ENCODE peak calls at places on chromosome 10, in five cellular contexts. One of them, this sample, is unnamed.

GRCh38 chr10:96585726-96586418 is 940 bp downstream of the TM9SF3 start:
- DNase-seq in stomach: no peak
- DNase-seq in A549: no peak
- DNase-seq in CD8-positive, alpha-beta T cell: no peak
- DNase-seq in HepG2: no peak
- DNase-seq in this sample: peak; percentile 85

GRCh38 chr10:110269641-110270318 is 34.9 kb downstream of the SMNDC1 start:
- DNase-seq in stomach: peak; percentile 28
- DNase-seq in A549: no peak
- DNase-seq in CD8-positive, alpha-beta T cell: no peak
- DNase-seq in HepG2: peak; percentile 59
- DNase-seq in this sample: no peak

GRCh38 chr10:132240156-132240555 is 53.4 kb downstream of the DPYSL4 start:
- DNase-seq in stomach: no peak
- DNase-seq in A549: no peak
- DNase-seq in CD8-positive, alpha-beta T cell: no peak
- DNase-seq in HepG2: no peak
- DNase-seq in this sample: no peak

GRCh38 chr10:60310746-60311145 is 78.9 kb downstream of the ANK3 start:
- DNase-seq in stomach: no peak
- DNase-seq in A549: no peak
- DNase-seq in CD8-positive, alpha-beta T cell: no peak
- DNase-seq in HepG2: no peak
- DNase-seq in this sample: no peak

GRCh38 chr10:29950391-29950790 is 109.0 kb downstream of the JCAD start:
- DNase-seq in stomach: no peak
- DNase-seq in A549: no peak
- DNase-seq in CD8-positive, alpha-beta T cell: no peak
- DNase-seq in HepG2: no peak
- DNase-seq in this sample: no peak

GRCh38 chr10:2949948-2950354 is 117.4 kb upstream of the PFKP start:
- DNase-seq in stomach: no peak
- DNase-seq in A549: peak; percentile 27
- DNase-seq in CD8-positive, alpha-beta T cell: no peak
- DNase-seq in HepG2: no peak
- DNase-seq in this sample: no peak

GRCh38 chr10:6009159-6009558 is 31.8 kb upstream of the IL15RA start:
- DNase-seq in stomach: no peak
- DNase-seq in A549: no peak
- DNase-seq in CD8-positive, alpha-beta T cell: no peak
- DNase-seq in HepG2: no peak
- DNase-seq in this sample: no peak

GRCh38 chr10:72730462-72730861 is 38.5 kb downstream of the MCU start:
- DNase-seq in stomach: no peak
- DNase-seq in A549: no peak
- DNase-seq in CD8-positive, alpha-beta T cell: no peak
- DNase-seq in HepG2: no peak
- DNase-seq in this sample: peak; percentile 43

GRCh38 chr10:15378569-15378968 is 7.5 kb upstream of the FAM171A1 start:
- DNase-seq in stomach: no peak
- DNase-seq in A549: no peak
- DNase-seq in CD8-positive, alpha-beta T cell: no peak
- DNase-seq in HepG2: no peak
- DNase-seq in this sample: no peak

GRCh38 chr10:108052981-108053380 is 888.5 kb upstream of the SORCS1 start:
- DNase-seq in stomach: no peak
- DNase-seq in A549: no peak
- DNase-seq in CD8-positive, alpha-beta T cell: no peak
- DNase-seq in HepG2: no peak
- DNase-seq in this sample: no peak

GRCh38 chr10:75272896-75273295 is 37.1 kb upstream of the COMTD1 start:
- DNase-seq in stomach: peak; percentile 57
- DNase-seq in A549: peak; percentile 18
- DNase-seq in CD8-positive, alpha-beta T cell: no peak
- DNase-seq in HepG2: peak; percentile 12
- DNase-seq in this sample: no peak

GRCh38 chr10:100303724-100304319 is 17.3 kb upstream of the BLOC1S2 start:
- DNase-seq in stomach: no peak
- DNase-seq in A549: peak; percentile 55
- DNase-seq in CD8-positive, alpha-beta T cell: no peak
- DNase-seq in HepG2: peak; percentile 23
- DNase-seq in this sample: no peak

GRCh38 chr10:107732045-107732444 is 567.5 kb upstream of the SORCS1 start:
- DNase-seq in stomach: no peak
- DNase-seq in A549: no peak
- DNase-seq in CD8-positive, alpha-beta T cell: no peak
- DNase-seq in HepG2: no peak
- DNase-seq in this sample: no peak

GRCh38 chr10:124032982-124033886 is 60.2 kb downstream of the CHST15 start:
- DNase-seq in stomach: no peak
- DNase-seq in A549: no peak
- DNase-seq in CD8-positive, alpha-beta T cell: no peak
- DNase-seq in HepG2: no peak
- DNase-seq in this sample: peak; percentile 97

GRCh38 chr10:33008499-33009243 is 50.6 kb upstream of the ITGB1 start:
- DNase-seq in stomach: peak; percentile 65
- DNase-seq in A549: peak; percentile 94
- DNase-seq in CD8-positive, alpha-beta T cell: peak; percentile 44
- DNase-seq in HepG2: peak; percentile 63
- DNase-seq in this sample: peak; percentile 80

GRCh38 chr10:60893231-60893630 is 50.8 kb downstream of the RHOBTB1 start:
- DNase-seq in stomach: no peak
- DNase-seq in A549: no peak
- DNase-seq in CD8-positive, alpha-beta T cell: no peak
- DNase-seq in HepG2: peak; percentile 24
- DNase-seq in this sample: no peak

GRCh38 chr10:96292971-96293909 is 11.0 kb upstream of the DNTT start:
- DNase-seq in stomach: no peak
- DNase-seq in A549: peak; percentile 59
- DNase-seq in CD8-positive, alpha-beta T cell: no peak
- DNase-seq in HepG2: peak; percentile 70
- DNase-seq in this sample: peak; percentile 45

GRCh38 chr10:63498665-63499064 is 22.5 kb upstream of the REEP3 start:
- DNase-seq in stomach: no peak
- DNase-seq in A549: no peak
- DNase-seq in CD8-positive, alpha-beta T cell: no peak
- DNase-seq in HepG2: no peak
- DNase-seq in this sample: no peak

GRCh38 chr10:129888784-129889616 is 75.1 kb downstream of the EBF3 start:
- DNase-seq in stomach: no peak
- DNase-seq in A549: peak; percentile 42
- DNase-seq in CD8-positive, alpha-beta T cell: peak; percentile 6
- DNase-seq in HepG2: no peak
- DNase-seq in this sample: peak; percentile 96

GRCh38 chr10:125662616-125663015 is 20.3 kb downstream of the TEX36 start:
- DNase-seq in stomach: no peak
- DNase-seq in A549: peak; percentile 26
- DNase-seq in CD8-positive, alpha-beta T cell: no peak
- DNase-seq in HepG2: no peak
- DNase-seq in this sample: peak; percentile 47

GRCh38 chr10:79502561-79503309 is 9.6 kb upstream of the EIF5AL1 start:
- DNase-seq in stomach: no peak
- DNase-seq in A549: peak; percentile 30
- DNase-seq in CD8-positive, alpha-beta T cell: no peak
- DNase-seq in HepG2: peak; percentile 26
- DNase-seq in this sample: no peak

GRCh38 chr10:92990615-92991014 is 70.0 kb upstream of the CYP26C1 start:
- DNase-seq in stomach: no peak
- DNase-seq in A549: no peak
- DNase-seq in CD8-positive, alpha-beta T cell: no peak
- DNase-seq in HepG2: no peak
- DNase-seq in this sample: no peak

GRCh38 chr10:7819126-7819470 is 793 bp downstream of the TAF3 start:
- DNase-seq in stomach: peak; percentile 51
- DNase-seq in A549: peak; percentile 44
- DNase-seq in CD8-positive, alpha-beta T cell: no peak
- DNase-seq in HepG2: peak; percentile 51
- DNase-seq in this sample: peak; percentile 72

GRCh38 chr10:6746782-6747181 is 166.7 kb upstream of the PRKCQ start:
- DNase-seq in stomach: no peak
- DNase-seq in A549: no peak
- DNase-seq in CD8-positive, alpha-beta T cell: no peak
- DNase-seq in HepG2: no peak
- DNase-seq in this sample: no peak

GRCh38 chr10:132844069-132844809 is 58.3 kb upstream of the NKX6-2 start:
- DNase-seq in stomach: no peak
- DNase-seq in A549: no peak
- DNase-seq in CD8-positive, alpha-beta T cell: no peak
- DNase-seq in HepG2: no peak
- DNase-seq in this sample: peak; percentile 75

GRCh38 chr10:117364121-117364960 is 10.9 kb downstream of the PDZD8 start:
- DNase-seq in stomach: no peak
- DNase-seq in A549: peak; percentile 69
- DNase-seq in CD8-positive, alpha-beta T cell: no peak
- DNase-seq in HepG2: no peak
- DNase-seq in this sample: no peak

GRCh38 chr10:123517901-123518300 is 148.3 kb upstream of the GPR26 start:
- DNase-seq in stomach: no peak
- DNase-seq in A549: no peak
- DNase-seq in CD8-positive, alpha-beta T cell: no peak
- DNase-seq in HepG2: no peak
- DNase-seq in this sample: no peak

GRCh38 chr10:114523876-114524275 is 119.6 kb upstream of the AFAP1L2 start:
- DNase-seq in stomach: no peak
- DNase-seq in A549: no peak
- DNase-seq in CD8-positive, alpha-beta T cell: no peak
- DNase-seq in HepG2: no peak
- DNase-seq in this sample: no peak
- H3K4me1 ChIP-seq in stomach: peaks cover 85% of the 10 kb centered on the region
- H3K4me1 ChIP-seq in A549: peaks cover 66% of the 10 kb centered on the region
- H3K4me1 ChIP-seq in CD8-positive, alpha-beta T cell: peaks cover 73% of the 10 kb centered on the region
- H3K4me1 ChIP-seq in HepG2: peaks cover 76% of the 10 kb centered on the region
- H3K4me1 ChIP-seq in this sample: peaks cover 16% of the 10 kb centered on the region

GRCh38 chr10:28674782-28675181 is 2.5 kb upstream of the BAMBI start:
- DNase-seq in stomach: no peak
- DNase-seq in A549: no peak
- DNase-seq in CD8-positive, alpha-beta T cell: no peak
- DNase-seq in HepG2: no peak
- DNase-seq in this sample: no peak

GRCh38 chr10:28678687-28679457 is 1.6 kb downstream of the BAMBI start:
- DNase-seq in stomach: no peak
- DNase-seq in A549: no peak
- DNase-seq in CD8-positive, alpha-beta T cell: no peak
- DNase-seq in HepG2: peak; percentile 84
- DNase-seq in this sample: no peak

GRCh38 chr10:28676297-28676967 is 889 bp upstream of the BAMBI start:
- DNase-seq in stomach: peak; percentile 26
- DNase-seq in A549: no peak
- DNase-seq in CD8-positive, alpha-beta T cell: no peak
- DNase-seq in HepG2: no peak
- DNase-seq in this sample: no peak

GRCh38 chr10:28677889-28678686 is 767 bp downstream of the BAMBI start:
- DNase-seq in stomach: peak; percentile 31
- DNase-seq in A549: no peak
- DNase-seq in CD8-positive, alpha-beta T cell: no peak
- DNase-seq in HepG2: no peak
- DNase-seq in this sample: no peak

DNA sequence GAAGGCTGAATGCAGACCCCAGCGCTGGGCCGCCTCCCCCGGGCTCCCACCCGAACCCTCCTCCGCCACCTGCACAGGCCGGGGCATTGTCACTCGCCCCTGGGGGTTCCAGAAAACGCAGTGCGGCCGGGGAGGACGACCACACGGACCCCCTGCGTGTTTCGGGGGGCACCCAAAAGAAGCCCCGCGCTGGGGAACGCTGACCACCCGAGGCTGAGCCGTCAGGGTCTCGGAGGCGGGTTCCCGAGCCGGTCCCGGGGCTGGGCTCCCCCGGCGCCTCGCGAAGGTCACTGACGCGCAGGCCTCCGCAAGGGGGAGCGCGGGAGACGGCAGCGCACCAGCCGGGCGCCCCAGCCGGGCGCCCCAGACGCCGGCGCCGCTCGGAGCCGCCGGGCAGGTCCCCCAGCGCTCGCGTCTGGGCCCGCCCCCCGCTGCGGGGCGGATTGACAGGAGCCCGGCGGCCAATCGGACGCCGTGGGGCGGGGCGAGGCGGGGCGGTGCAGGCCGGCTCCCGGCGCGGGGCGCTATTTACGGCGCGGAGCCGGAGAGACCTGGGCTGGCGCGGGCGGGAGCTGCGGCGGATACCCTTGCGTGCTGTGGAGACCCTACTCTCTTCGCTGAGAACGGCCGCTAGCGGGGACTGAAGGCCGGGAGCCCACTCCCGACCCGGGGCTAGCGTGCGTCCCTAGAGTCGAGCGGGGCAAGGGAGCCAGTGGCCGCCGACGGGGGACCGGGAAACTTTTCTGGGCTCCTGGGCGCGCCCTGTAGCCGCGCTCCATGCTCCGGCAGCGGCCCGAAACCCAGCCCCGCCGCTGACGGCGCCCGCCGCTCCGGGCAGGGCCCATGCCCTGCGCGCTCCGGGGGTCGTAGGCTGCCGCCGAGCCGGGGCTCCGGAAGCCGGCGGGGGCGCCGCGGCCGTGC is at the start of gene BAMBI:
- DNase-seq in stomach: peak; percentile 95
- DNase-seq in A549: peak; percentile 90
- DNase-seq in CD8-positive, alpha-beta T cell: peak; percentile 76
- DNase-seq in HepG2: peak; percentile 81
- DNase-seq in this sample: peak; percentile 99
- TF ChIP-seq CTCF in stomach: peak; percentile 51
- TF ChIP-seq CTCF in A549: peak; percentile 87
- TF ChIP-seq CTCF in CD8-positive, alpha-beta T cell: peak; percentile 40
- TF ChIP-seq CTCF in HepG2: peak; percentile 73
- TF ChIP-seq CTCF in this sample: peak; percentile 45

GRCh38 chr10:127979017-127979416 is 72.1 kb downstream of the PTPRE start:
- DNase-seq in stomach: peak; percentile 15
- DNase-seq in A549: no peak
- DNase-seq in CD8-positive, alpha-beta T cell: no peak
- DNase-seq in HepG2: no peak
- DNase-seq in this sample: no peak
- H3K4me1 ChIP-seq in stomach: peaks cover 18% of the 10 kb centered on the region
- H3K4me1 ChIP-seq in A549: no peaks in the 10 kb centered on the region
- H3K4me1 ChIP-seq in CD8-positive, alpha-beta T cell: no peaks in the 10 kb centered on the region
- H3K4me1 ChIP-seq in HepG2: no peaks in the 10 kb centered on the region
- H3K4me1 ChIP-seq in this sample: peaks cover 23% of the 10 kb centered on the region

DNA sequence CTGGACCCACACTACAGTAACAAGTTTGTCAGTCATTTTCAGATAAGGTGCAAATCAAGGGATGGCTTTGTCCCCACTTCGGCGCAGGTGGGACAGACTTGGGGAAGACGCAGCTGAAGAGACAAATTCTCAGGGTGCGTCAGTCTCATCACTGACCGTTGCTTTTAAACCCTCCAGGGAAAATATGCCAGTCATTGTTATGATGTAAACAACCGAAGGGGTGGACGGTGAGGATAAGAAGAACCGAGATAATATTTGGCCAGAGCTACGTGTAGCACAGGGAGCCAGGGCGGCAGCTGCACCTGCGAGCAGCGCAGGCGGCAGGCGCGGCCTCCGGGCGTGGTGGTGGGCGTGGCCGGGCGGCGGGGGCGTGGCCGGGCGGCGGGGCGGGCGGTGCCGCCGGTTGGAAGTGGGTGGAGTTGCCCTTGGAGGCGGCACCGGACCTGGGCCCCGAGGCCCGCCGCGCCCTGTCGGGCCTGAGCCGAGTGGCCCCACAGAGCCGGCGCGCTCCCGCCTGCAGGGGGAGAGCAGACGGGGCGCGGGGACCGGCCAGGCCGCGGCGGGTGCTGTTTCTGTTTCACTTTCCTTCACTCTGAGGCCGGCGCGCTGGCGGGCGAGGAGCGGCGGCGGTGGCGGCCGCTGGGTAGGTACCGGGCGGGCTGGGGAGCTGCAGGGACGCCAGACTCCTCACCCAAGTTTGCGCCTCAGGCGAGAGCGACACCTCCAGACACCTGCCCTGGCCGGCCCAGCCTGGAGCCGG is at the start of gene PCGF5:
- DNase-seq in stomach: peak; percentile 95
- DNase-seq in A549: peak; percentile 88
- DNase-seq in CD8-positive, alpha-beta T cell: peak; percentile 89
- DNase-seq in HepG2: no peak
- DNase-seq in this sample: peak; percentile 99
- TF ChIP-seq CTCF in stomach: peak; percentile 21
- TF ChIP-seq CTCF in A549: peak; percentile 21
- TF ChIP-seq CTCF in CD8-positive, alpha-beta T cell: no peak
- TF ChIP-seq CTCF in HepG2: peak; percentile 39
- TF ChIP-seq CTCF in this sample: peak; percentile 7

This sample was measured in osteoblast.